ENCODE peak calls at places on chromosome 2, in five cellular contexts. One of them, this sample, is unnamed.

GRCh38 chr2:124973396-124973795 is 948.3 kb downstream of the CNTNAP5 start:
- DNase-seq in CD8-positive, alpha-beta T cell: no peak
- DNase-seq in activated naive CD4-positive, alpha-beta T cell treated with anti-CD3 and anti-CD28 coated beads for 36 hours: no peak
- DNase-seq in left ventricle myocardium inferior: no peak
- DNase-seq in activated gamma-delta T cell: no peak
- DNase-seq in this sample: no peak

GRCh38 chr2:46836295-46837111 is 79.1 kb downstream of the MCFD2 start:
- DNase-seq in activated naive CD4-positive, alpha-beta T cell treated with anti-CD3 and anti-CD28 coated beads for 36 hours: no peak
- DNase-seq in CD8-positive, alpha-beta T cell: no peak
- DNase-seq in left ventricle myocardium inferior: no peak
- DNase-seq in activated gamma-delta T cell: no peak
- DNase-seq in this sample: no peak

GRCh38 chr2:19123556-19123955 is 234.9 kb downstream of the OSR1 start:
- DNase-seq in CD8-positive, alpha-beta T cell: no peak
- DNase-seq in left ventricle myocardium inferior: no peak
- DNase-seq in activated naive CD4-positive, alpha-beta T cell treated with anti-CD3 and anti-CD28 coated beads for 36 hours: no peak
- DNase-seq in activated gamma-delta T cell: no peak
- DNase-seq in this sample: no peak

GRCh38 chr2:11703700-11704099 is 33.7 kb upstream of the NTSR2 start:
- DNase-seq in activated gamma-delta T cell: no peak
- DNase-seq in left ventricle myocardium inferior: no peak
- DNase-seq in activated naive CD4-positive, alpha-beta T cell treated with anti-CD3 and anti-CD28 coated beads for 36 hours: no peak
- DNase-seq in CD8-positive, alpha-beta T cell: no peak
- DNase-seq in this sample: no peak

GRCh38 chr2:239020541-239021041 is 172.7 kb downstream of the TWIST2 start:
- DNase-seq in activated gamma-delta T cell: no peak
- DNase-seq in CD8-positive, alpha-beta T cell: no peak
- DNase-seq in left ventricle myocardium inferior: no peak
- DNase-seq in activated naive CD4-positive, alpha-beta T cell treated with anti-CD3 and anti-CD28 coated beads for 36 hours: no peak
- DNase-seq in this sample: no peak

GRCh38 chr2:128321421-128321775 is 2.7 kb upstream of the HS6ST1 start:
- DNase-seq in CD8-positive, alpha-beta T cell: no peak
- DNase-seq in left ventricle myocardium inferior: no peak
- DNase-seq in activated gamma-delta T cell: no peak
- DNase-seq in activated naive CD4-positive, alpha-beta T cell treated with anti-CD3 and anti-CD28 coated beads for 36 hours: no peak
- DNase-seq in this sample: no peak

GRCh38 chr2:98180456-98180855 is 93.5 kb downstream of the VWA3B start:
- DNase-seq in left ventricle myocardium inferior: no peak
- DNase-seq in activated gamma-delta T cell: no peak
- DNase-seq in activated naive CD4-positive, alpha-beta T cell treated with anti-CD3 and anti-CD28 coated beads for 36 hours: no peak
- DNase-seq in CD8-positive, alpha-beta T cell: no peak
- DNase-seq in this sample: no peak

GRCh38 chr2:41927581-41928260 is 120.1 kb upstream of the PKDCC start:
- DNase-seq in CD8-positive, alpha-beta T cell: no peak
- DNase-seq in left ventricle myocardium inferior: peak; percentile 54
- DNase-seq in activated gamma-delta T cell: no peak
- DNase-seq in activated naive CD4-positive, alpha-beta T cell treated with anti-CD3 and anti-CD28 coated beads for 36 hours: no peak
- DNase-seq in this sample: no peak

GRCh38 chr2:216490061-216490460 is 8.6 kb upstream of the RPL37A start:
- DNase-seq in activated naive CD4-positive, alpha-beta T cell treated with anti-CD3 and anti-CD28 coated beads for 36 hours: no peak
- DNase-seq in CD8-positive, alpha-beta T cell: no peak
- DNase-seq in activated gamma-delta T cell: no peak
- DNase-seq in left ventricle myocardium inferior: no peak
- DNase-seq in this sample: no peak

GRCh38 chr2:63054812-63055509 is 4.3 kb downstream of the OTX1 start:
- DNase-seq in left ventricle myocardium inferior: no peak
- DNase-seq in activated gamma-delta T cell: no peak
- DNase-seq in CD8-positive, alpha-beta T cell: no peak
- DNase-seq in activated naive CD4-positive, alpha-beta T cell treated with anti-CD3 and anti-CD28 coated beads for 36 hours: peak; percentile 7
- DNase-seq in this sample: no peak

GRCh38 chr2:113370030-113370429 is 67.5 kb upstream of the ZNG1B start:
- DNase-seq in left ventricle myocardium inferior: no peak
- DNase-seq in activated gamma-delta T cell: no peak
- DNase-seq in CD8-positive, alpha-beta T cell: no peak
- DNase-seq in activated naive CD4-positive, alpha-beta T cell treated with anti-CD3 and anti-CD28 coated beads for 36 hours: no peak
- DNase-seq in this sample: no peak

GRCh38 chr2:152028182-152028862 is 70.5 kb downstream of the CACNB4 start:
- DNase-seq in CD8-positive, alpha-beta T cell: no peak
- DNase-seq in left ventricle myocardium inferior: no peak
- DNase-seq in activated naive CD4-positive, alpha-beta T cell treated with anti-CD3 and anti-CD28 coated beads for 36 hours: no peak
- DNase-seq in activated gamma-delta T cell: no peak
- DNase-seq in this sample: no peak

GRCh38 chr2:233297076-233297475 is 10.5 kb upstream of the SAG start:
- DNase-seq in CD8-positive, alpha-beta T cell: no peak
- DNase-seq in left ventricle myocardium inferior: no peak
- DNase-seq in activated gamma-delta T cell: no peak
- DNase-seq in activated naive CD4-positive, alpha-beta T cell treated with anti-CD3 and anti-CD28 coated beads for 36 hours: no peak
- DNase-seq in this sample: no peak

GRCh38 chr2:172357442-172357841 is 69.9 kb upstream of the ITGA6 start:
- DNase-seq in CD8-positive, alpha-beta T cell: no peak
- DNase-seq in activated naive CD4-positive, alpha-beta T cell treated with anti-CD3 and anti-CD28 coated beads for 36 hours: no peak
- DNase-seq in left ventricle myocardium inferior: peak; percentile 25
- DNase-seq in activated gamma-delta T cell: no peak
- DNase-seq in this sample: no peak

GRCh38 chr2:231016576-231017249 is 20.6 kb upstream of the C2orf72 start:
- DNase-seq in activated naive CD4-positive, alpha-beta T cell treated with anti-CD3 and anti-CD28 coated beads for 36 hours: no peak
- DNase-seq in activated gamma-delta T cell: no peak
- DNase-seq in CD8-positive, alpha-beta T cell: no peak
- DNase-seq in left ventricle myocardium inferior: no peak
- DNase-seq in this sample: no peak

GRCh38 chr2:75476778-75477177 is 84.0 kb downstream of the EVA1A start:
- DNase-seq in activated gamma-delta T cell: no peak
- DNase-seq in left ventricle myocardium inferior: no peak
- DNase-seq in activated naive CD4-positive, alpha-beta T cell treated with anti-CD3 and anti-CD28 coated beads for 36 hours: peak; percentile 6
- DNase-seq in CD8-positive, alpha-beta T cell: no peak
- DNase-seq in this sample: no peak

GRCh38 chr2:48144777-48145176 is 238.5 kb upstream of the FBXO11 start:
- DNase-seq in activated naive CD4-positive, alpha-beta T cell treated with anti-CD3 and anti-CD28 coated beads for 36 hours: no peak
- DNase-seq in left ventricle myocardium inferior: no peak
- DNase-seq in CD8-positive, alpha-beta T cell: no peak
- DNase-seq in activated gamma-delta T cell: no peak
- DNase-seq in this sample: no peak